ENCODE peak calls at places on chromosomes 6 and 20, in seven cellular contexts. One of them, this sample, is unnamed.

GRCh38 chr20:10316582-10316981 is 98.0 kb downstream of the SNAP25 start:
- DNase-seq in astrocyte of the spinal cord: no peak
- DNase-seq in RPMI7951: peak
- DNase-seq in glutamatergic neuron: no peak
- DNase-seq in stimulated activated CD4-positive, alpha-beta T cell treated with anti-CD3 and anti-CD28 coated beads, Interleukin-4, amount 100 ng/mL, for 48 hours: no peak
- DNase-seq in cardiac septum: no peak
- DNase-seq in activated CD8-positive, alpha-beta memory T cell treated with anti-CD3 and anti-CD28 coated beads for 1 hour: no peak
- DNase-seq in this sample: no peak

GRCh38 chr20:20184149-20184548 is 131.8 kb downstream of the CFAP61 start:
- DNase-seq in astrocyte of the spinal cord: no peak
- DNase-seq in RPMI7951: peak
- DNase-seq in glutamatergic neuron: no peak
- DNase-seq in stimulated activated CD4-positive, alpha-beta T cell treated with anti-CD3 and anti-CD28 coated beads, Interleukin-4, amount 100 ng/mL, for 48 hours: peak
- DNase-seq in cardiac septum: no peak
- DNase-seq in activated CD8-positive, alpha-beta memory T cell treated with anti-CD3 and anti-CD28 coated beads for 1 hour: no peak
- DNase-seq in this sample: peak

GRCh38 chr6:29489286-29489685 is 1.5 kb upstream of the MAS1L start:
- DNase-seq in astrocyte of the spinal cord: no peak
- DNase-seq in RPMI7951: no peak
- DNase-seq in glutamatergic neuron: no peak
- DNase-seq in stimulated activated CD4-positive, alpha-beta T cell treated with anti-CD3 and anti-CD28 coated beads, Interleukin-4, amount 100 ng/mL, for 48 hours: no peak
- DNase-seq in cardiac septum: no peak
- DNase-seq in activated CD8-positive, alpha-beta memory T cell treated with anti-CD3 and anti-CD28 coated beads for 1 hour: no peak
- DNase-seq in this sample: no peak

GRCh38 chr6:127963495-127963894 is 62.6 kb upstream of the THEMIS start:
- DNase-seq in astrocyte of the spinal cord: no peak
- DNase-seq in RPMI7951: no peak
- DNase-seq in glutamatergic neuron: no peak
- DNase-seq in stimulated activated CD4-positive, alpha-beta T cell treated with anti-CD3 and anti-CD28 coated beads, Interleukin-4, amount 100 ng/mL, for 48 hours: no peak
- DNase-seq in cardiac septum: no peak
- DNase-seq in activated CD8-positive, alpha-beta memory T cell treated with anti-CD3 and anti-CD28 coated beads for 1 hour: no peak
- DNase-seq in this sample: no peak

GRCh38 chr6:31131595-31131994 is 7.3 kb downstream of the PSORS1C2 start:
- DNase-seq in astrocyte of the spinal cord: no peak
- DNase-seq in RPMI7951: no peak
- DNase-seq in glutamatergic neuron: no peak
- DNase-seq in stimulated activated CD4-positive, alpha-beta T cell treated with anti-CD3 and anti-CD28 coated beads, Interleukin-4, amount 100 ng/mL, for 48 hours: no peak
- DNase-seq in cardiac septum: no peak
- DNase-seq in activated CD8-positive, alpha-beta memory T cell treated with anti-CD3 and anti-CD28 coated beads for 1 hour: no peak
- DNase-seq in this sample: no peak

GRCh38 chr20:43322851-43323250 is 133.1 kb upstream of the PTPRT start:
- DNase-seq in astrocyte of the spinal cord: no peak
- DNase-seq in RPMI7951: peak
- DNase-seq in glutamatergic neuron: no peak
- DNase-seq in stimulated activated CD4-positive, alpha-beta T cell treated with anti-CD3 and anti-CD28 coated beads, Interleukin-4, amount 100 ng/mL, for 48 hours: no peak
- DNase-seq in cardiac septum: no peak
- DNase-seq in activated CD8-positive, alpha-beta memory T cell treated with anti-CD3 and anti-CD28 coated beads for 1 hour: no peak
- DNase-seq in this sample: peak

GRCh38 chr6:43171284-43172126 is 436 bp downstream of the SRF start:
- DNase-seq in astrocyte of the spinal cord: no peak
- DNase-seq in RPMI7951: no peak
- DNase-seq in glutamatergic neuron: peak
- DNase-seq in stimulated activated CD4-positive, alpha-beta T cell treated with anti-CD3 and anti-CD28 coated beads, Interleukin-4, amount 100 ng/mL, for 48 hours: peak
- DNase-seq in cardiac septum: no peak
- DNase-seq in activated CD8-positive, alpha-beta memory T cell treated with anti-CD3 and anti-CD28 coated beads for 1 hour: peak
- DNase-seq in this sample: no peak

GRCh38 chr6:167219967-167220512 is 62.3 kb upstream of the GPR31 start:
- DNase-seq in astrocyte of the spinal cord: no peak
- DNase-seq in RPMI7951: no peak
- DNase-seq in glutamatergic neuron: no peak
- DNase-seq in stimulated activated CD4-positive, alpha-beta T cell treated with anti-CD3 and anti-CD28 coated beads, Interleukin-4, amount 100 ng/mL, for 48 hours: no peak
- DNase-seq in cardiac septum: peak
- DNase-seq in activated CD8-positive, alpha-beta memory T cell treated with anti-CD3 and anti-CD28 coated beads for 1 hour: no peak
- DNase-seq in this sample: no peak

GRCh38 chr20:25206063-25206403 is 10.5 kb downstream of the ENTPD6 start:
- DNase-seq in astrocyte of the spinal cord: no peak
- DNase-seq in RPMI7951: no peak
- DNase-seq in glutamatergic neuron: no peak
- DNase-seq in stimulated activated CD4-positive, alpha-beta T cell treated with anti-CD3 and anti-CD28 coated beads, Interleukin-4, amount 100 ng/mL, for 48 hours: no peak
- DNase-seq in cardiac septum: no peak
- DNase-seq in activated CD8-positive, alpha-beta memory T cell treated with anti-CD3 and anti-CD28 coated beads for 1 hour: no peak
- DNase-seq in this sample: no peak

GRCh38 chr20:1949306-1949705 is 44.6 kb downstream of the PDYN start:
- DNase-seq in astrocyte of the spinal cord: no peak
- DNase-seq in RPMI7951: peak
- DNase-seq in glutamatergic neuron: no peak
- DNase-seq in stimulated activated CD4-positive, alpha-beta T cell treated with anti-CD3 and anti-CD28 coated beads, Interleukin-4, amount 100 ng/mL, for 48 hours: no peak
- DNase-seq in cardiac septum: no peak
- DNase-seq in activated CD8-positive, alpha-beta memory T cell treated with anti-CD3 and anti-CD28 coated beads for 1 hour: no peak
- DNase-seq in this sample: no peak

GRCh38 chr6:105851181-105851580 is 235.0 kb upstream of the PRDM1 start:
- DNase-seq in astrocyte of the spinal cord: no peak
- DNase-seq in RPMI7951: peak
- DNase-seq in glutamatergic neuron: peak
- DNase-seq in stimulated activated CD4-positive, alpha-beta T cell treated with anti-CD3 and anti-CD28 coated beads, Interleukin-4, amount 100 ng/mL, for 48 hours: no peak
- DNase-seq in cardiac septum: no peak
- DNase-seq in activated CD8-positive, alpha-beta memory T cell treated with anti-CD3 and anti-CD28 coated beads for 1 hour: no peak
- DNase-seq in this sample: no peak